ENCODE peak calls at places on chromosomes 6 and 20, in nine cellular contexts. U is ovary, F is mucosa of descending colon, T is fibroblast of lung, Q is prostate gland, M is heart left ventricle, W is pancreas, R is tibial artery, P is transverse colon. A is an unnamed sample.

GRCh38 chr6:144736763-144737162 is 451.6 kb downstream of the UTRN start:
- DNase-seq in T (no peak), R (no peak), M (no peak), F (no peak), U (no peak), W (no peak), Q (no peak), P (no peak), A (no peak)

GRCh38 chr6:154479388-154480143 is 30.9 kb downstream of the CNKSR3 start:
- DNase-seq in T (peak; percentile 77), U (no peak), Q (no peak), W (no peak), M (no peak), P (no peak), F (no peak), R (no peak), A (no peak)

GRCh38 chr20:54078296-54078695 is 7.9 kb upstream of the BCAS1 start:
- DNase-seq in R (no peak), P (no peak), F (no peak), U (no peak), M (no peak), Q (no peak), T (no peak), W (no peak), A (no peak)

GRCh38 chr6:43969158-43969981 is 157.9 kb downstream of the MRPL14 start:
- DNase-seq in W (no peak), P (no peak), F (no peak), T (no peak), M (no peak), U (no peak), R (no peak), Q (no peak), A (no peak)

GRCh38 chr6:30824698-30825097 is 59.6 kb upstream of the DDR1 start:
- DNase-seq in F (peak; percentile 52), M (no peak), W (no peak), P (peak; percentile 29), R (no peak), Q (no peak), U (no peak), T (no peak), A (peak; percentile 89)

GRCh38 chr6:134464690-134465411 is 146.9 kb upstream of the SGK1 start:
- DNase-seq in R (no peak), M (no peak), U (no peak), P (no peak), T (peak; percentile 97), Q (no peak), F (no peak), W (no peak), A (no peak)

GRCh38 chr6:143941852-143942627 is 66.0 kb downstream of the PLAGL1 start:
- DNase-seq in F (peak; percentile 76), W (no peak), R (peak; percentile 47), M (peak; percentile 34), T (peak; percentile 39), U (peak; percentile 64), P (peak; percentile 69), Q (peak; percentile 14), A (peak; percentile 55)

GRCh38 chr6:148464319-148465010 is 121.8 kb downstream of the SASH1 start:
- DNase-seq in U (peak; percentile 63), P (peak; percentile 69), R (peak; percentile 80), F (peak; percentile 57), W (no peak), Q (peak; percentile 47), T (peak; percentile 59), M (peak; percentile 56), A (peak; percentile 71)

GRCh38 chr6:43181621-43181941 is 415 bp upstream of the CUL9 start:
- DNase-seq in Q (no peak), W (no peak), P (no peak), M (no peak), F (no peak), R (no peak), T (no peak), U (no peak), A (no peak)

GRCh38 chr6:130973521-130974277 is 89.3 kb downstream of the EPB41L2 start:
- DNase-seq in T (no peak), F (no peak), P (no peak), W (no peak), Q (no peak), U (no peak), M (no peak), R (no peak), A (no peak)

GRCh38 chr6:165674155-165675029 is 11.4 kb upstream of the PDE10A start:
- DNase-seq in P (no peak), M (no peak), R (no peak), F (no peak), T (no peak), Q (no peak), U (no peak), W (no peak), A (no peak)

GRCh38 chr20:15708984-15709598 is 864.2 kb downstream of the KIF16B start:
- DNase-seq in T (peak; percentile 1), R (peak; percentile 22), P (peak; percentile 51), M (no peak), U (peak; percentile 27), Q (no peak), F (peak; percentile 65), W (peak; percentile 52), A (peak; percentile 48)

GRCh38 chr20:37308098-37309050 is 18.9 kb downstream of the MANBAL start:
- DNase-seq in Q (no peak), T (no peak), P (no peak), F (no peak), U (no peak), M (no peak), R (no peak), W (no peak), A (no peak)

GRCh38 chr6:99492137-99492536 is 23.1 kb downstream of the USP45 start:
- DNase-seq in R (no peak), M (no peak), Q (no peak), U (no peak), F (no peak), P (no peak), T (no peak), W (no peak), A (no peak)

GRCh38 chr20:37342231-37343177 is 3.4 kb upstream of the SRC start:
- DNase-seq in U (peak; percentile 21), P (no peak), W (no peak), T (no peak), Q (no peak), M (no peak), R (no peak), F (no peak), A (no peak)

GRCh38 chr6:146297815-146298214 is 245.8 kb upstream of the RAB32 start:
- DNase-seq in Q (no peak), R (no peak), U (no peak), M (no peak), F (no peak), P (no peak), W (no peak), T (no peak), A (no peak)

GRCh38 chr20:61682998-61683681 is 382.5 kb downstream of the TAF4 start:
- DNase-seq in Q (peak; percentile 39), R (no peak), M (no peak), W (no peak), T (peak; percentile 6), P (no peak), F (no peak), U (no peak), A (no peak)

GRCh38 chr6:18262812-18263560 is 1.3 kb downstream of the DEK start:
- DNase-seq in M (no peak), P (no peak), Q (no peak), U (no peak), W (no peak), T (no peak), R (no peak), F (no peak), A (peak; percentile 6)

GRCh38 chr6:157144861-157145260 is 178.5 kb downstream of the TMEM242 start:
- DNase-seq in R (no peak), P (no peak), Q (peak; percentile 48), W (no peak), T (no peak), U (no peak), M (no peak), F (no peak), A (no peak)

GRCh38 chr6:82866446-82866845 is 199.2 kb downstream of the UBE3D start:
- DNase-seq in U (no peak), W (no peak), F (no peak), T (no peak), R (no peak), Q (no peak), M (no peak), P (no peak), A (no peak)

GRCh38 chr6:29516108-29516507 is 28.4 kb upstream of the MAS1L start:
- DNase-seq in Q (peak; percentile 6), F (no peak), M (no peak), U (no peak), T (peak; percentile 72), P (no peak), R (no peak), W (no peak), A (no peak)

GRCh38 chr20:53926428-53927028 is 143.9 kb downstream of the BCAS1 start:
- DNase-seq in Q (no peak), U (no peak), F (no peak), P (peak; percentile 52), R (no peak), W (no peak), M (no peak), T (peak; percentile 99), A (no peak)

DNA sequence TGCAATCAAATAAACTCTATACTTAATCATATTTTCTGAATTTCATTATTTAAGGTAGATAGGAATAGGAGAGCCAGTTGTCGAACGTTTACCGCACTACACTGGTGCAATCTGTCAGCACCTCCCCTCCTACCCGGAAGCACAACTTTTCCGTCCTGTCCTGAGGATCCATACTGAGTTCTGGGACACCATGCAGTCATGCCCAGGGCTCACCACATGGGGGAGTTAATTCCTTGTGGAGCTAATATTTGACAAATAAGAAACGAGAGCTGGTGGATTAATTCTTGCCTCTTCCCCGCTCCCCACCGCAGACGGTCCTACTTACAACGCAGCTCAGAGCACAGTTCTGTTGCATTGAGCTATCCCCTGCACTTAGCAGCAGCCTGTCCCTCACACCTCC is 107.7 kb upstream of the RALGAPA2 start:
- DNase-seq in R (no peak), T (no peak), P (no peak), Q (no peak), W (no peak), M (no peak), U (no peak), F (no peak), A (no peak)
- TF ChIP-seq CTCF in R (no peak), T (peak; percentile 12), P (peak; percentile 5), Q (no peak), W (peak; percentile 19), M (peak; percentile 43), U (no peak), F (no peak), A (no peak)

GRCh38 chr6:6591778-6592388 is 3.4 kb downstream of the LY86 start:
- DNase-seq in W (no peak), R (peak; percentile 51), F (no peak), U (no peak), M (peak; percentile 36), Q (no peak), T (no peak), P (peak; percentile 34), A (no peak)
- H3K4me3 ChIP-seq in W (no peak overlapping the region), R (no peak overlapping the region), F (no peak overlapping the region), U (no peak overlapping the region), M (no peak overlapping the region), Q (no peak overlapping the region), T (no peak overlapping the region), P (no peak overlapping the region), A (no peak overlapping the region)

GRCh38 chr20:34516038-34516873 is at the start of gene DYNLRB1:
- DNase-seq in P (peak; percentile 98), T (peak; percentile 95), F (peak; percentile 97), R (peak; percentile 98), W (peak; percentile 100), M (peak; percentile 98), U (peak; percentile 99), Q (peak; percentile 97), A (peak; percentile 99)
- H3K4me1 ChIP-seq in P (peaks cover 27% of the 10 kb centered on the region), T (peaks cover 3% of the 10 kb centered on the region), F (peaks cover 19% of the 10 kb centered on the region), R (peaks cover 28% of the 10 kb centered on the region), W (peaks cover 9% of the 10 kb centered on the region), M (peaks cover 49% of the 10 kb centered on the region), U (peaks cover 6% of the 10 kb centered on the region), Q (no peaks in the 10 kb centered on the region), A (peaks cover 30% of the 10 kb centered on the region)

GRCh38 chr6:45086685-45087084 is 241.4 kb upstream of the RUNX2 start:
- DNase-seq in P (no peak), Q (no peak), U (no peak), M (no peak), T (no peak), W (no peak), F (no peak), R (no peak), A (no peak)
- TF ChIP-seq CTCF in P (no peak), Q (no peak), U (no peak), M (peak; percentile 12), T (no peak), W (no peak), F (no peak), R (no peak), A (no peak)

A was measured in thyroid gland.